ENCODE peak calls at places on chromosomes 3 and 15, in ten cellular contexts. I, O, S, T, F, U, X, M, N and L are unnamed samples.

GRCh38 chr3:49602877-49603411 is 48.7 kb downstream of the BSN start:
- DNase-seq in I (no peak), O (no peak), S (no peak), T (no peak), F (no peak), U (peak; percentile 63), X (no peak), M (no peak), N (no peak), L (no peak)

GRCh38 chr15:100919481-100920405 is 586 bp downstream of the LRRK1 start:
- DNase-seq in I (no peak), O (peak; percentile 60), S (no peak), T (peak; percentile 61), F (peak; percentile 61), U (no peak), X (no peak), M (no peak), N (peak; percentile 32), L (no peak)

GRCh38 chr3:58065700-58066167 is 57.5 kb downstream of the FLNB start:
- DNase-seq in I (no peak), O (no peak), S (no peak), T (no peak), F (no peak), U (no peak), X (no peak), M (no peak), N (no peak), L (no peak)

GRCh38 chr15:65410036-65410435 is 12.7 kb downstream of the IGDCC4 start:
- DNase-seq in I (no peak), O (no peak), S (no peak), T (no peak), F (no peak), U (no peak), X (no peak), M (no peak), N (no peak), L (peak; percentile 41)

GRCh38 chr3:42129014-42129953 is 38.1 kb downstream of the TRAK1 start:
- DNase-seq in I (no peak), O (no peak), S (no peak), T (peak; percentile 59), F (peak; percentile 26), U (peak; percentile 37), X (no peak), M (no peak), N (no peak), L (no peak)

GRCh38 chr15:33547876-33548275 is 237.1 kb downstream of the RYR3 start:
- DNase-seq in I (peak; percentile 49), O (peak; percentile 25), S (no peak), T (no peak), F (no peak), U (no peak), X (peak; percentile 79), M (no peak), N (peak; percentile 36), L (no peak)

GRCh38 chr3:21477896-21478295 is 273.1 kb downstream of the ZNF385D start:
- DNase-seq in I (no peak), O (no peak), S (no peak), T (no peak), F (no peak), U (no peak), X (no peak), M (no peak), N (peak; percentile 28), L (no peak)

GRCh38 chr3:140931016-140931454 is 10.6 kb upstream of the SLC25A36 start:
- DNase-seq in I (no peak), O (no peak), S (no peak), T (no peak), F (no peak), U (no peak), X (no peak), M (no peak), N (peak; percentile 19), L (no peak)

GRCh38 chr15:31554261-31554660 is 227.6 kb downstream of the KLF13 start:
- DNase-seq in I (peak; percentile 69), O (no peak), S (peak; percentile 62), T (no peak), F (no peak), U (no peak), X (no peak), M (peak; percentile 61), N (peak; percentile 87), L (no peak)

GRCh38 chr3:49761661-49762060 is 24.7 kb downstream of the IP6K1 start:
- DNase-seq in I (no peak), O (no peak), S (no peak), T (no peak), F (no peak), U (no peak), X (no peak), M (no peak), N (no peak), L (no peak)

GRCh38 chr3:191328963-191329653 is at the start of gene CCDC50:
- DNase-seq in I (peak; percentile 93), O (peak; percentile 91), S (no peak), T (peak; percentile 86), F (peak; percentile 41), U (no peak), X (peak; percentile 77), M (peak; percentile 91), N (peak; percentile 80), L (peak; percentile 95)

GRCh38 chr15:68304611-68305337 is 27.2 kb downstream of the FEM1B start:
- DNase-seq in I (no peak), O (no peak), S (no peak), T (no peak), F (no peak), U (no peak), X (no peak), M (no peak), N (no peak), L (no peak)
- TF ChIP-seq CTCF in I (no peak), O (no peak), S (no peak), T (no peak), F (no peak), U (no peak), X (peak; percentile 24), M (no peak), N (no peak), L (no peak)

GRCh38 chr3:46609944-46610722 is 2.2 kb upstream of the FAM240A start:
- DNase-seq in I (no peak), O (no peak), S (no peak), T (no peak), F (no peak), U (no peak), X (no peak), M (no peak), N (no peak), L (no peak)

GRCh38 chr3:46604127-46604526 is 8.2 kb upstream of the FAM240A start:
- DNase-seq in I (no peak), O (no peak), S (no peak), T (no peak), F (no peak), U (no peak), X (no peak), M (no peak), N (no peak), L (no peak)

GRCh38 chr3:46603461-46604062 is 8.8 kb upstream of the FAM240A start:
- DNase-seq in I (no peak), O (no peak), S (no peak), T (no peak), F (no peak), U (no peak), X (no peak), M (no peak), N (no peak), L (no peak)

GRCh38 chr3:46609074-46609735 is 3.1 kb upstream of the FAM240A start:
- DNase-seq in I (peak; percentile 63), O (no peak), S (no peak), T (no peak), F (no peak), U (no peak), X (no peak), M (no peak), N (no peak), L (no peak)

DNA sequence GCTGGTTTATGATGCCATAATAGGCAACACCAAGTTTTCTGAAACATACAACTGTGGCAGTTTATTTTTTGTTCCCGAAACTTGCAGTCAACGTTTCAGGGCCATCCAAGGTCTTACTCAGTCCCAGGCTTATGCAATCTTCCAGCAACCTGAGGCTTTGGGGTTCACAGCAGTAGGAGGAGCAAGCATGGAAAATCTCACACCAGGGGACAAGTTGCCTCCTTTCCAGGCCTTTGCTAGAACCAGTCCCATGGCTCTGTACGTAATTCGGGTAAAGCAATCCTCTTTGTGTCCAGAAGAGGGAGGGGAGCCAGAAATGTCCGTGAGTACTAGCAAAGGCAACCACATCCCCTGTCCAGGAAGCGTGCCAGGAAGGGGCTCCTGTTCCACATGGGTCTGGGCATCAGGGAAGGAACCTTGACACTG is 4.7 kb upstream of the FAM240A start:
- DNase-seq in I (peak; percentile 57), O (no peak), S (no peak), T (no peak), F (no peak), U (peak; percentile 55), X (no peak), M (no peak), N (no peak), L (no peak)
- TF ChIP-seq CTCF in I (no peak), O (no peak), S (peak; percentile 16), T (no peak), F (no peak), U (peak; percentile 15), X (peak; percentile 45), M (no peak), N (peak; percentile 15), L (peak; percentile 24)

GRCh38 chr15:93302080-93302765 is 213.2 kb upstream of the RGMA start:
- DNase-seq in I (no peak), O (no peak), S (no peak), T (no peak), F (no peak), U (no peak), X (no peak), M (no peak), N (no peak), L (no peak)

GRCh38 chr15:93305306-93305705 is 216.3 kb upstream of the RGMA start:
- DNase-seq in I (no peak), O (no peak), S (no peak), T (no peak), F (no peak), U (no peak), X (no peak), M (no peak), N (no peak), L (no peak)

GRCh38 chr15:93311620-93312019 is 222.6 kb upstream of the RGMA start:
- DNase-seq in I (no peak), O (no peak), S (no peak), T (no peak), F (no peak), U (no peak), X (no peak), M (no peak), N (no peak), L (no peak)

GRCh38 chr15:93308026-93308670 is 219.1 kb upstream of the RGMA start:
- DNase-seq in I (no peak), O (no peak), S (no peak), T (no peak), F (no peak), U (no peak), X (no peak), M (no peak), N (no peak), L (no peak)

GRCh38 chr15:93307513-93307912 is 218.5 kb upstream of the RGMA start:
- DNase-seq in I (no peak), O (no peak), S (no peak), T (no peak), F (no peak), U (no peak), X (no peak), M (no peak), N (no peak), L (no peak)
- TF ChIP-seq CTCF in I (no peak), O (no peak), S (no peak), T (no peak), F (no peak), U (no peak), X (no peak), M (no peak), N (no peak), L (no peak)

GRCh38 chr3:122776675-122777074 is 17.0 kb downstream of the HSPBAP1 start:
- DNase-seq in I (no peak), O (no peak), S (no peak), T (no peak), F (no peak), U (no peak), X (no peak), M (no peak), N (no peak), L (no peak)
- TF ChIP-seq CTCF in I (no peak), O (no peak), S (no peak), T (no peak), F (no peak), U (no peak), X (no peak), M (no peak), N (no peak), L (no peak)